ENCODE peak calls at places on chromosome 3, in five cellular contexts. Q, P, A, O and N are unnamed samples.

GRCh38 chr3:10224794-10225660 is 23.2 kb upstream of the TATDN2 start:
- DNase-seq in Q (peak; percentile 83), P (peak; percentile 67), A (no peak), O (peak; percentile 86), N (peak; percentile 80)

GRCh38 chr3:192817506-192817905 is 90.2 kb upstream of the FGF12 start:
- DNase-seq in Q (no peak), P (no peak), A (no peak), O (no peak), N (no peak)

GRCh38 chr3:2525968-2526367 is 427.3 kb downstream of the CNTN4 start:
- DNase-seq in Q (no peak), P (no peak), A (no peak), O (no peak), N (no peak)

GRCh38 chr3:159032311-159032710 is 230.5 kb downstream of the MFSD1 start:
- DNase-seq in Q (no peak), P (no peak), A (no peak), O (no peak), N (no peak)

GRCh38 chr3:64093825-64094712 is 70.8 kb upstream of the PSMD6 start:
- DNase-seq in Q (no peak), P (no peak), A (no peak), O (no peak), N (no peak)

GRCh38 chr3:15148614-15149013 is 49.7 kb upstream of the RBSN start:
- DNase-seq in Q (no peak), P (no peak), A (no peak), O (no peak), N (no peak)

GRCh38 chr3:5022187-5022965 is 43.1 kb downstream of the BHLHE40 start:
- DNase-seq in Q (peak; percentile 44), P (no peak), A (no peak), O (no peak), N (no peak)

GRCh38 chr3:70982700-70983140 is 600.8 kb downstream of the FOXP1 start:
- DNase-seq in Q (peak; percentile 52), P (peak; percentile 3), A (no peak), O (no peak), N (peak; percentile 63)

GRCh38 chr3:123100192-123100776 is 33.5 kb downstream of the PDIA5 start:
- DNase-seq in Q (no peak), P (no peak), A (no peak), O (no peak), N (no peak)

GRCh38 chr3:15271785-15272381 is 60.5 kb downstream of the SH3BP5 start:
- DNase-seq in Q (no peak), P (peak; percentile 78), A (no peak), O (no peak), N (peak; percentile 73)

GRCh38 chr3:153768559-153769469 is 352.4 kb upstream of the ARHGEF26 start:
- DNase-seq in Q (peak; percentile 10), P (peak; percentile 22), A (peak; percentile 28), O (peak; percentile 39), N (no peak)

GRCh38 chr3:129421988-129422745 is 6.3 kb downstream of the EFCAB12 start:
- DNase-seq in Q (no peak), P (no peak), A (no peak), O (no peak), N (no peak)

GRCh38 chr3:51786247-51786646 is 7.2 kb upstream of the IQCF6 start:
- DNase-seq in Q (no peak), P (no peak), A (no peak), O (no peak), N (no peak)

GRCh38 chr3:126294211-126294801 is 62.9 kb downstream of the KLF15 start:
- DNase-seq in Q (no peak), P (no peak), A (no peak), O (no peak), N (no peak)

GRCh38 chr3:133374706-133375105 is 25.1 kb upstream of the BFSP2 start:
- DNase-seq in Q (no peak), P (no peak), A (no peak), O (no peak), N (no peak)

GRCh38 chr3:161412117-161412516 is 40.8 kb upstream of the SPTSSB start:
- DNase-seq in Q (no peak), P (no peak), A (no peak), O (no peak), N (no peak)

GRCh38 chr3:108936924-108937689 is 16.6 kb downstream of the GUCA1C start:
- DNase-seq in Q (no peak), P (no peak), A (no peak), O (no peak), N (no peak)

GRCh38 chr3:52525666-52526065 is 8.0 kb downstream of the NT5DC2 start:
- DNase-seq in Q (no peak), P (no peak), A (no peak), O (no peak), N (peak; percentile 49)

GRCh38 chr3:12371525-12372140 is 82.8 kb downstream of the PPARG start:
- DNase-seq in Q (no peak), P (no peak), A (no peak), O (no peak), N (no peak)

GRCh38 chr3:129715854-129716253 is 109.4 kb upstream of the PLXND1 start:
- DNase-seq in Q (no peak), P (no peak), A (no peak), O (no peak), N (no peak)

GRCh38 chr3:58535531-58536500 is 1.2 kb downstream of the ACOX2 start:
- DNase-seq in Q (no peak), P (no peak), A (no peak), O (no peak), N (no peak)

GRCh38 chr3:112770026-112770626 is 76.5 kb downstream of the CD200R1L start:
- DNase-seq in Q (no peak), P (peak; percentile 32), A (peak; percentile 77), O (no peak), N (no peak)

GRCh38 chr3:63791974-63792373 is 27.1 kb upstream of the C3orf49 start:
- DNase-seq in Q (no peak), P (no peak), A (peak; percentile 18), O (peak; percentile 4), N (no peak)

GRCh38 chr3:76698136-76698535 is 341.8 kb upstream of the ROBO2 start:
- DNase-seq in Q (no peak), P (no peak), A (no peak), O (no peak), N (no peak)

GRCh38 chr3:46846624-46847542 is 16.4 kb downstream of the MYL3 start:
- DNase-seq in Q (no peak), P (no peak), A (no peak), O (no peak), N (peak; percentile 63)